ENCODE peak calls at places on chromosomes 12 and 14, in seven cellular contexts. One of them, this sample, is unnamed.

GRCh38 chr12:76637807-76638206 is 78.2 kb upstream of the OSBPL8 start:
- DNase-seq in left lung: no peak
- DNase-seq in lower lobe of right lung: no peak
- DNase-seq in AG10803: peak; percentile 55
- DNase-seq in choroid plexus epithelial cell: peak; percentile 48
- DNase-seq in upper lobe of right lung: no peak
- DNase-seq in MM.1S: no peak
- DNase-seq in this sample: peak; percentile 23

GRCh38 chr12:77760271-77761025 is 70.2 kb upstream of the NAV3 start:
- DNase-seq in upper lobe of right lung: no peak
- DNase-seq in choroid plexus epithelial cell: no peak
- DNase-seq in MM.1S: no peak
- DNase-seq in AG10803: no peak
- DNase-seq in lower lobe of right lung: no peak
- DNase-seq in left lung: no peak
- DNase-seq in this sample: no peak

GRCh38 chr12:9379023-9379742 is 171.0 kb upstream of the PZP start:
- DNase-seq in lower lobe of right lung: no peak
- DNase-seq in left lung: no peak
- DNase-seq in MM.1S: no peak
- DNase-seq in upper lobe of right lung: no peak
- DNase-seq in choroid plexus epithelial cell: no peak
- DNase-seq in AG10803: no peak
- DNase-seq in this sample: no peak

GRCh38 chr12:108215458-108215857 is 86.4 kb downstream of the WSCD2 start:
- DNase-seq in left lung: no peak
- DNase-seq in upper lobe of right lung: no peak
- DNase-seq in MM.1S: no peak
- DNase-seq in choroid plexus epithelial cell: no peak
- DNase-seq in lower lobe of right lung: no peak
- DNase-seq in AG10803: no peak
- DNase-seq in this sample: no peak

GRCh38 chr12:118682656-118683055 is 298.7 kb upstream of the SRRM4 start:
- DNase-seq in choroid plexus epithelial cell: no peak
- DNase-seq in MM.1S: no peak
- DNase-seq in AG10803: no peak
- DNase-seq in upper lobe of right lung: no peak
- DNase-seq in left lung: no peak
- DNase-seq in lower lobe of right lung: no peak
- DNase-seq in this sample: no peak

GRCh38 chr12:120428597-120429206 is 9.2 kb upstream of the COX6A1 start:
- DNase-seq in lower lobe of right lung: no peak
- DNase-seq in choroid plexus epithelial cell: no peak
- DNase-seq in left lung: no peak
- DNase-seq in upper lobe of right lung: peak; percentile 22
- DNase-seq in AG10803: no peak
- DNase-seq in MM.1S: no peak
- DNase-seq in this sample: no peak

GRCh38 chr12:29519585-29520182 is 22.2 kb upstream of the OVCH1 start:
- DNase-seq in left lung: no peak
- DNase-seq in AG10803: peak; percentile 49
- DNase-seq in lower lobe of right lung: no peak
- DNase-seq in upper lobe of right lung: no peak
- DNase-seq in choroid plexus epithelial cell: peak; percentile 79
- DNase-seq in MM.1S: peak; percentile 57
- DNase-seq in this sample: peak; percentile 75

GRCh38 chr12:9372202-9372601 is 164.0 kb upstream of the PZP start:
- DNase-seq in lower lobe of right lung: no peak
- DNase-seq in choroid plexus epithelial cell: peak; percentile 56
- DNase-seq in left lung: no peak
- DNase-seq in upper lobe of right lung: no peak
- DNase-seq in MM.1S: no peak
- DNase-seq in AG10803: peak; percentile 9
- DNase-seq in this sample: peak; percentile 34

GRCh38 chr12:79673334-79673733 is 17.4 kb downstream of the PAWR start:
- DNase-seq in lower lobe of right lung: no peak
- DNase-seq in left lung: no peak
- DNase-seq in upper lobe of right lung: no peak
- DNase-seq in AG10803: no peak
- DNase-seq in choroid plexus epithelial cell: no peak
- DNase-seq in MM.1S: peak; percentile 17
- DNase-seq in this sample: no peak

GRCh38 chr14:80298491-80299017 is 87.2 kb upstream of the DIO2 start:
- DNase-seq in MM.1S: no peak
- DNase-seq in lower lobe of right lung: no peak
- DNase-seq in choroid plexus epithelial cell: no peak
- DNase-seq in AG10803: no peak
- DNase-seq in left lung: no peak
- DNase-seq in upper lobe of right lung: no peak
- DNase-seq in this sample: no peak

GRCh38 chr14:33692762-33693161 is 258.1 kb downstream of the EGLN3 start:
- DNase-seq in AG10803: peak; percentile 88
- DNase-seq in upper lobe of right lung: no peak
- DNase-seq in left lung: no peak
- DNase-seq in MM.1S: no peak
- DNase-seq in choroid plexus epithelial cell: peak; percentile 92
- DNase-seq in lower lobe of right lung: no peak
- DNase-seq in this sample: peak; percentile 71

GRCh38 chr14:105331575-105332351 is 17.2 kb downstream of the PACS2 start:
- DNase-seq in upper lobe of right lung: no peak
- DNase-seq in left lung: no peak
- DNase-seq in MM.1S: no peak
- DNase-seq in lower lobe of right lung: peak; percentile 35
- DNase-seq in AG10803: no peak
- DNase-seq in choroid plexus epithelial cell: no peak
- DNase-seq in this sample: no peak

GRCh38 chr12:6532927-6533652 is 1.2 kb upstream of the GAPDH start:
- DNase-seq in choroid plexus epithelial cell: peak; percentile 54
- DNase-seq in MM.1S: peak; percentile 60
- DNase-seq in lower lobe of right lung: no peak
- DNase-seq in upper lobe of right lung: peak; percentile 82
- DNase-seq in left lung: peak; percentile 72
- DNase-seq in AG10803: peak; percentile 75
- DNase-seq in this sample: peak; percentile 67

GRCh38 chr14:35435177-35435576 is 30.6 kb upstream of the NFKBIA start:
- DNase-seq in left lung: no peak
- DNase-seq in AG10803: no peak
- DNase-seq in lower lobe of right lung: no peak
- DNase-seq in MM.1S: no peak
- DNase-seq in choroid plexus epithelial cell: peak; percentile 20
- DNase-seq in upper lobe of right lung: no peak
- DNase-seq in this sample: no peak

GRCh38 chr12:66971816-66972215 is 292.9 kb upstream of the GRIP1 start:
- DNase-seq in lower lobe of right lung: no peak
- DNase-seq in AG10803: no peak
- DNase-seq in upper lobe of right lung: no peak
- DNase-seq in MM.1S: no peak
- DNase-seq in choroid plexus epithelial cell: no peak
- DNase-seq in left lung: no peak
- DNase-seq in this sample: no peak

GRCh38 chr12:126569706-126570105 is 1504.5 kb downstream of the AACS start:
- DNase-seq in choroid plexus epithelial cell: no peak
- DNase-seq in lower lobe of right lung: no peak
- DNase-seq in AG10803: no peak
- DNase-seq in upper lobe of right lung: no peak
- DNase-seq in left lung: no peak
- DNase-seq in MM.1S: no peak
- DNase-seq in this sample: no peak

GRCh38 chr12:91139981-91140659 is 28.8 kb upstream of the LUM start:
- DNase-seq in left lung: no peak
- DNase-seq in upper lobe of right lung: no peak
- DNase-seq in MM.1S: no peak
- DNase-seq in AG10803: peak; percentile 96
- DNase-seq in choroid plexus epithelial cell: peak; percentile 95
- DNase-seq in lower lobe of right lung: no peak
- DNase-seq in this sample: peak; percentile 98

GRCh38 chr12:89349814-89350213 is 2.5 kb downstream of the DUSP6 start:
- DNase-seq in lower lobe of right lung: no peak
- DNase-seq in left lung: peak; percentile 56
- DNase-seq in AG10803: peak; percentile 62
- DNase-seq in choroid plexus epithelial cell: peak; percentile 80
- DNase-seq in MM.1S: peak; percentile 27
- DNase-seq in upper lobe of right lung: no peak
- DNase-seq in this sample: peak; percentile 57

GRCh38 chr14:61433169-61433568 is 111.8 kb downstream of the PRKCH start:
- DNase-seq in lower lobe of right lung: no peak
- DNase-seq in MM.1S: no peak
- DNase-seq in upper lobe of right lung: no peak
- DNase-seq in AG10803: no peak
- DNase-seq in choroid plexus epithelial cell: no peak
- DNase-seq in left lung: no peak
- DNase-seq in this sample: no peak

GRCh38 chr12:74537707-74538385 is at the start of gene ATXN7L3B:
- DNase-seq in MM.1S: peak; percentile 95
- DNase-seq in lower lobe of right lung: peak; percentile 93
- DNase-seq in left lung: peak; percentile 94
- DNase-seq in upper lobe of right lung: peak; percentile 97
- DNase-seq in choroid plexus epithelial cell: peak; percentile 96
- DNase-seq in AG10803: peak; percentile 93
- DNase-seq in this sample: peak; percentile 95

GRCh38 chr12:75939016-75939642 is 92.4 kb downstream of the PHLDA1 start:
- DNase-seq in left lung: no peak
- DNase-seq in lower lobe of right lung: no peak
- DNase-seq in upper lobe of right lung: no peak
- DNase-seq in AG10803: no peak
- DNase-seq in choroid plexus epithelial cell: no peak
- DNase-seq in MM.1S: no peak
- DNase-seq in this sample: no peak

GRCh38 chr14:49641697-49642129 is 6.7 kb upstream of the DNAAF2 start:
- DNase-seq in choroid plexus epithelial cell: peak; percentile 69
- DNase-seq in lower lobe of right lung: no peak
- DNase-seq in upper lobe of right lung: no peak
- DNase-seq in MM.1S: no peak
- DNase-seq in AG10803: peak; percentile 27
- DNase-seq in left lung: no peak
- DNase-seq in this sample: peak; percentile 91

GRCh38 chr14:68979722-68980552 is 835 bp upstream of the ACTN1 start:
- DNase-seq in upper lobe of right lung: peak; percentile 79
- DNase-seq in lower lobe of right lung: peak; percentile 73
- DNase-seq in AG10803: peak; percentile 70
- DNase-seq in left lung: peak; percentile 61
- DNase-seq in choroid plexus epithelial cell: peak; percentile 55
- DNase-seq in MM.1S: no peak
- DNase-seq in this sample: no peak

GRCh38 chr12:108418162-108418561 is 79.1 kb upstream of the CMKLR1 start:
- DNase-seq in choroid plexus epithelial cell: peak; percentile 24
- DNase-seq in lower lobe of right lung: no peak
- DNase-seq in left lung: no peak
- DNase-seq in MM.1S: no peak
- DNase-seq in upper lobe of right lung: no peak
- DNase-seq in AG10803: peak; percentile 2
- DNase-seq in this sample: no peak

GRCh38 chr12:103093499-103094106 is 136.1 kb downstream of the ASCL1 start:
- DNase-seq in MM.1S: no peak
- DNase-seq in AG10803: no peak
- DNase-seq in lower lobe of right lung: no peak
- DNase-seq in upper lobe of right lung: no peak
- DNase-seq in left lung: no peak
- DNase-seq in choroid plexus epithelial cell: no peak
- DNase-seq in this sample: no peak

GRCh38 chr12:114408881-114409795 is 3.2 kb upstream of the TBX5 start:
- DNase-seq in MM.1S: no peak
- DNase-seq in choroid plexus epithelial cell: no peak
- DNase-seq in left lung: no peak
- DNase-seq in upper lobe of right lung: no peak
- DNase-seq in lower lobe of right lung: no peak
- DNase-seq in AG10803: peak; percentile 57
- DNase-seq in this sample: peak; percentile 82

GRCh38 chr14:23951590-23952143 is 1.9 kb upstream of the DHRS4 start:
- DNase-seq in AG10803: no peak
- DNase-seq in left lung: no peak
- DNase-seq in choroid plexus epithelial cell: no peak
- DNase-seq in lower lobe of right lung: no peak
- DNase-seq in MM.1S: no peak
- DNase-seq in upper lobe of right lung: no peak
- DNase-seq in this sample: no peak
- TF ChIP-seq CTCF in AG10803: peak; percentile 3
- TF ChIP-seq CTCF in left lung: no peak
- TF ChIP-seq CTCF in choroid plexus epithelial cell: peak; percentile 17
- TF ChIP-seq CTCF in lower lobe of right lung: no peak
- TF ChIP-seq CTCF in MM.1S: no peak
- TF ChIP-seq CTCF in upper lobe of right lung: no peak
- TF ChIP-seq CTCF in this sample: no peak

DNA sequence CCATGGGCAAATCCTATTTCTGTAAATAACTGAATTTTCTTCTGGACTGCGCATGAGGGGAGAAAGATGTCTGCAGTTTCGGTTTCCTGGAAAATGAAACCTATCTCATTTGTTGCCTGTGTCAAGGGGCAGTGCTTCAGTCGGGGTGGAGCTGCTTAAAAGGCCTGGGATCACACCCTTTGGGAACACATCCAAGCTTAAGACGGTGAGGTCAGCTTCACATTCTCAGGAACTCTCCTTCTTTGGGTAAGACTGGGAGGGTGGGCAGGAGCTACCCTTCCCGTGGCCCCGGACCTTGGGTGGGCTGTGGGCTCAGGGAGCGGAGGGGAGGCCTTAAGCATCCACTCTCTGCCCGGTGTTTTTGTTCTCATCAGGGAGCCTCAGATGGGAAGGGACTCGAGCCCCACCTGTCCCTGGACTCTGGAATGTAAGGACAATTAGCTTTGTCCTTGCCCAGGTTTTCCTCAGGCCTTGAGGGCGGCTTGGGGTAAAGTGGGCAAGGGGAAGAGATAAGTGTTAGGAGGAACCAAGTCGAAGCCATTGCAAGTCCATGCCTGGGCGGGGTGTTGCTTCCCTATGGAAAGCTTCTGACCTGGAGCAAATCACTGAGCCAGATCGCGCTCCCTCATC is at the start of gene IFI27:
- DNase-seq in choroid plexus epithelial cell: peak; percentile 53
- DNase-seq in upper lobe of right lung: no peak
- DNase-seq in AG10803: peak; percentile 73
- DNase-seq in left lung: no peak
- DNase-seq in MM.1S: no peak
- DNase-seq in lower lobe of right lung: peak; percentile 68
- DNase-seq in this sample: peak; percentile 82
- H3K4me3 ChIP-seq in choroid plexus epithelial cell: no peak within 1 kb of the TSS
- H3K4me3 ChIP-seq in upper lobe of right lung: peak within 1 kb of the TSS; percentile 46
- H3K4me3 ChIP-seq in AG10803: peak within 1 kb of the TSS; percentile 22
- H3K4me3 ChIP-seq in left lung: peak within 1 kb of the TSS; percentile 14
- H3K4me3 ChIP-seq in MM.1S: no peak within 1 kb of the TSS
- H3K4me3 ChIP-seq in lower lobe of right lung: peak within 1 kb of the TSS; percentile 59
- H3K4me3 ChIP-seq in this sample: peak within 1 kb of the TSS; percentile 36

GRCh38 chr14:100143523-100143922 is 15.9 kb downstream of the DEGS2 start:
- DNase-seq in choroid plexus epithelial cell: no peak
- DNase-seq in MM.1S: no peak
- DNase-seq in lower lobe of right lung: no peak
- DNase-seq in AG10803: no peak
- DNase-seq in upper lobe of right lung: no peak
- DNase-seq in left lung: no peak
- DNase-seq in this sample: no peak
- TF ChIP-seq CTCF in choroid plexus epithelial cell: no peak
- TF ChIP-seq CTCF in MM.1S: no peak
- TF ChIP-seq CTCF in lower lobe of right lung: no peak
- TF ChIP-seq CTCF in AG10803: no peak
- TF ChIP-seq CTCF in upper lobe of right lung: no peak
- TF ChIP-seq CTCF in left lung: no peak
- TF ChIP-seq CTCF in this sample: no peak

DNA sequence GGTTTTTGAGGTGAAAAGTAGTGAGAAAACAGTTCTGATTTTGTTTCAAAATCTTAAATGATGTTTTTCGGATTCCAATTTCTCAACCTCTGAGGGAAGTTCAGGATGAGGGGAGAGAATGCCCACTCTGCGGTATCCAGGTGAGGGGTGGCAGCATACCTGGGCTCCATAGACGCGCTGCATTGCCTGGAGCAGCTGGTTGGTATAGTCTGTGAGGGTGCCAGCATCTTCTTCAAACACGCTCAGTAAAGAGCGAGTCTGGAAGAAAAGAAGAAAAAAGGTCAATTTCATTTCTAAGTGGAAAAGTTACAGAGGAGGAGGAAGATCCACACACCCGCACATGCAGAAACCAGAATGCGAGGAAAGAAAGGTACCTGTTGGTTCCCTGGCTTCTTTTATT is 7.0 kb downstream of the APPL2 start:
- DNase-seq in MM.1S: no peak
- DNase-seq in left lung: no peak
- DNase-seq in lower lobe of right lung: no peak
- DNase-seq in upper lobe of right lung: no peak
- DNase-seq in choroid plexus epithelial cell: no peak
- DNase-seq in AG10803: no peak
- DNase-seq in this sample: no peak
- H3K4me3 ChIP-seq in MM.1S: no peak overlapping the region
- H3K4me3 ChIP-seq in left lung: no peak overlapping the region
- H3K4me3 ChIP-seq in lower lobe of right lung: no peak overlapping the region
- H3K4me3 ChIP-seq in upper lobe of right lung: no peak overlapping the region
- H3K4me3 ChIP-seq in choroid plexus epithelial cell: no peak overlapping the region
- H3K4me3 ChIP-seq in AG10803: no peak overlapping the region
- H3K4me3 ChIP-seq in this sample: no peak overlapping the region

This sample was measured in fibroblast of villous mesenchyme.